ENCODE peak calls at places on chromosomes 2 and 18, in six cellular contexts. H, D, X, J, A and C are unnamed samples.

GRCh38 chr2:181243319-181243718 is 213.9 kb upstream of the ITGA4 start:
- DNase-seq in H (no peak), D (no peak), X (no peak), J (no peak), A (no peak), C (no peak)

GRCh38 chr2:24658531-24659202 is 134.5 kb downstream of the PTRHD1 start:
- DNase-seq in H (no peak), D (no peak), X (no peak), J (no peak), A (no peak), C (no peak)

GRCh38 chr2:96100893-96101304 is 15.5 kb downstream of the ADRA2B start:
- DNase-seq in H (no peak), D (no peak), X (peak), J (no peak), A (no peak), C (no peak)

GRCh38 chr2:44496130-44496529 is 134.4 kb downstream of the CAMKMT start:
- DNase-seq in H (no peak), D (no peak), X (no peak), J (no peak), A (no peak), C (no peak)

GRCh38 chr2:23707096-23707495 is 219.8 kb downstream of the ATAD2B start:
- DNase-seq in H (no peak), D (no peak), X (no peak), J (no peak), A (no peak), C (no peak)

GRCh38 chr2:127100261-127101047 is 6.5 kb downstream of the BIN1 start:
- DNase-seq in H (no peak), D (peak), X (no peak), J (no peak), A (peak), C (no peak)

GRCh38 chr2:175837046-175837445 is 165.0 kb downstream of the LNPK start:
- DNase-seq in H (no peak), D (no peak), X (no peak), J (no peak), A (peak), C (no peak)

GRCh38 chr2:155872396-155872795 is 460.1 kb downstream of the NR4A2 start:
- DNase-seq in H (no peak), D (no peak), X (no peak), J (no peak), A (no peak), C (no peak)

GRCh38 chr2:62208758-62209114 is 12.8 kb downstream of the B3GNT2 start:
- DNase-seq in H (no peak), D (no peak), X (peak), J (no peak), A (no peak), C (peak)

GRCh38 chr2:241103176-241103595 is 1.1 kb upstream of the MTERF4 start:
- DNase-seq in H (no peak), D (no peak), X (no peak), J (no peak), A (no peak), C (no peak)

GRCh38 chr2:38603402-38604265 is 906 bp upstream of the HNRNPLL start:
- DNase-seq in H (peak), D (peak), X (peak), J (peak), A (peak), C (peak)

GRCh38 chr18:76880026-76880425 is 57.7 kb downstream of the ZNF236 start:
- DNase-seq in H (no peak), D (no peak), X (no peak), J (no peak), A (no peak), C (no peak)

GRCh38 chr2:162060522-162060921 is 13.5 kb downstream of the DPP4 start:
- DNase-seq in H (no peak), D (no peak), X (no peak), J (no peak), A (no peak), C (no peak)

GRCh38 chr2:236646441-236646840 is 76.8 kb downstream of the ACKR3 start:
- DNase-seq in H (no peak), D (no peak), X (no peak), J (no peak), A (no peak), C (no peak)

GRCh38 chr2:143946436-143947385 is 573.2 kb downstream of the ZEB2 start:
- DNase-seq in H (peak), D (no peak), X (no peak), J (no peak), A (no peak), C (no peak)

GRCh38 chr2:55609193-55609794 is 8.1 kb downstream of the PPP4R3B start:
- DNase-seq in H (no peak), D (no peak), X (no peak), J (no peak), A (no peak), C (no peak)

GRCh38 chr2:80007722-80008503 is 296.6 kb downstream of the LRRTM1 start:
- DNase-seq in H (no peak), D (no peak), X (no peak), J (no peak), A (no peak), C (no peak)

GRCh38 chr2:195600796-195601195 is 56.2 kb upstream of the SLC39A10 start:
- DNase-seq in H (no peak), D (no peak), X (no peak), J (no peak), A (no peak), C (no peak)

GRCh38 chr2:60560734-60561649 is 7.5 kb upstream of the BCL11A start:
- DNase-seq in H (peak), D (no peak), X (no peak), J (no peak), A (no peak), C (no peak)

GRCh38 chr18:50973367-50974126 is 5.7 kb downstream of the ELAC1 start:
- DNase-seq in H (peak), D (peak), X (no peak), J (no peak), A (no peak), C (peak)

GRCh38 chr2:101983486-101983885 is 8.3 kb upstream of the IL1R2 start:
- DNase-seq in H (no peak), D (no peak), X (no peak), J (no peak), A (no peak), C (no peak)

GRCh38 chr2:175107146-175107545 is 60.9 kb downstream of the ATF2 start:
- DNase-seq in H (no peak), D (no peak), X (no peak), J (no peak), A (no peak), C (no peak)

GRCh38 chr2:61736982-61737381 is 116.9 kb downstream of the FAM161A start:
- DNase-seq in H (no peak), D (no peak), X (no peak), J (no peak), A (no peak), C (no peak)

GRCh38 chr2:207930747-207931146 is 94.6 kb downstream of the PLEKHM3 start:
- DNase-seq in H (no peak), D (no peak), X (no peak), J (peak), A (no peak), C (no peak)

GRCh38 chr2:96463119-96463518 is 42.0 kb downstream of the NEURL3 start:
- DNase-seq in H (peak), D (no peak), X (no peak), J (no peak), A (no peak), C (no peak)

GRCh38 chr2:215414674-215415073 is 21.2 kb downstream of the FN1 start:
- DNase-seq in H (no peak), D (no peak), X (no peak), J (no peak), A (no peak), C (no peak)

GRCh38 chr2:105575626-105576025 is 169.1 kb upstream of the NCK2 start:
- DNase-seq in H (no peak), D (no peak), X (no peak), J (no peak), A (no peak), C (no peak)

GRCh38 chr2:195419033-195419432 is 238.0 kb upstream of the SLC39A10 start:
- DNase-seq in H (no peak), D (no peak), X (no peak), J (no peak), A (no peak), C (no peak)

GRCh38 chr18:59725177-59725576 is 28.0 kb upstream of the CCBE1 start:
- DNase-seq in H (no peak), D (no peak), X (no peak), J (no peak), A (no peak), C (no peak)

GRCh38 chr2:205130111-205130829 is 552.0 kb upstream of the NRP2 start:
- DNase-seq in H (no peak), D (no peak), X (no peak), J (no peak), A (no peak), C (no peak)

GRCh38 chr2:85772019-85772745 is 18.4 kb downstream of the ATOH8 start:
- DNase-seq in H (no peak), D (peak), X (no peak), J (peak), A (peak), C (no peak)

GRCh38 chr2:175063741-175064140 is 58.6 kb upstream of the CHN1 start:
- DNase-seq in H (no peak), D (no peak), X (no peak), J (no peak), A (no peak), C (no peak)

GRCh38 chr2:15818186-15818795 is 122.1 kb upstream of the MYCN start:
- DNase-seq in H (no peak), D (no peak), X (no peak), J (no peak), A (no peak), C (no peak)

GRCh38 chr2:120343433-120344105 is 2.4 kb upstream of the INHBB start:
- DNase-seq in H (no peak), D (peak), X (peak), J (peak), A (peak), C (peak)

GRCh38 chr2:192437653-192438052 is 242.9 kb upstream of the TMEFF2 start:
- DNase-seq in H (no peak), D (no peak), X (no peak), J (no peak), A (no peak), C (no peak)

GRCh38 chr2:237540823-237541222 is 25.6 kb upstream of the PRLH start:
- DNase-seq in H (no peak), D (no peak), X (no peak), J (no peak), A (peak), C (no peak)

GRCh38 chr18:8468911-8469310 is 140.3 kb upstream of the RAB12 start:
- DNase-seq in H (no peak), D (no peak), X (no peak), J (no peak), A (no peak), C (no peak)

GRCh38 chr2:20812779-20813178 is 10.1 kb downstream of the LDAH start:
- DNase-seq in H (no peak), D (no peak), X (no peak), J (no peak), A (no peak), C (no peak)

GRCh38 chr2:50953021-50953420 is 78.9 kb downstream of the NRXN1 start:
- DNase-seq in H (peak), D (no peak), X (no peak), J (peak), A (no peak), C (no peak)